ENCODE peak calls at places on chromosome 3, in four cellular contexts. L is GM12878, B is HepG2, S is SK-N-SH. O is an unnamed sample.

GRCh38 chr3:55655544-55655943 is 168.4 kb upstream of the WNT5A start:
- DNase-seq in B (no peak), S (no peak), L (no peak), O (no peak)

GRCh38 chr3:151426337-151426648 is 34.6 kb downstream of the IGSF10 start:
- DNase-seq in L (peak), S (no peak), B (no peak), O (no peak)

GRCh38 chr3:27960133-27960532 is 238.0 kb upstream of the EOMES start:
- DNase-seq in L (no peak), B (no peak), S (no peak), O (no peak)

GRCh38 chr3:154304116-154304786 is 20.0 kb downstream of the DHX36 start:
- DNase-seq in L (no peak), S (no peak), B (no peak), O (no peak)

GRCh38 chr3:37526511-37526910 is 335.2 kb upstream of the CTDSPL start:
- DNase-seq in L (no peak), S (no peak), B (no peak), O (no peak)

GRCh38 chr3:16528581-16528993 is 15.1 kb upstream of the RFTN1 start:
- DNase-seq in S (no peak), L (no peak), B (no peak), O (no peak)

GRCh38 chr3:141455603-141456327 is 31.1 kb upstream of the RASA2 start:
- DNase-seq in B (no peak), L (no peak), S (no peak), O (no peak)

GRCh38 chr3:197021729-197022404 is 7.8 kb downstream of the MELTF start:
- DNase-seq in S (peak), B (no peak), L (no peak), O (no peak)

GRCh38 chr3:131386429-131386926 is 4.9 kb downstream of the NUDT16 start:
- DNase-seq in S (no peak), B (no peak), L (no peak), O (no peak)

GRCh38 chr3:100170492-100170891 is 56.2 kb upstream of the FILIP1L start:
- DNase-seq in B (no peak), S (no peak), L (no peak), O (no peak)

DNA sequence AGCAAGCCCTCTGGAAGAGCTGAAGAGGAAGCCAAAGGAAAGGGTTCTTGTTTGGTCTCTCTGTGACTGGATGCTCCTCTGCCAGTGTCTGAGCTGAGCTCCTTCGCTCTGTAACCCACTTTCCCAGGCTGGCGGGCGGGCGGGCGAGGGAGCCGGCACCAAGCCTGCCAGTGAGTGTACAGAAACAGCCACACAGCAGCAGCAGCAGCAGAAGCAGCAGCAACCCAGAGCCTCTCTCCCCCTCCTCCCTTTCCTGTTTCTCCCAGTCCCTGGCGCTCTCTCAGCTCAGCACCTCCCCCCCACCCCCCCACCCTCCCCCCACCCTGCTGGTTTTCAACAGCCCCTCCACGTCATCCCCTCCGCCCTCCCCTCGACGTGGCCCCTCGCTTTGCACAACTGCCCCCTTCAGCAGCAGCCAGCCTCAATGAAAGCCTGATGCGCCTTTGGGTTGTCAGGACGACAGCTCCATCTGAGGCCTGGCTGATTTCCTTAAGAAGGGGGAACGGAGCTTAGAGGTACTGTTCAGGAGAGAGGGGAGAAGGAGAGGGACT is at the start of gene LSAMP:
- DNase-seq in L (no peak), S (peak), B (no peak), O (no peak)
- H3K4me3 ChIP-seq in L (no peak), S (peak), B (no peak), O (no peak)

GRCh38 chr3:72152551-72153476 is 367.9 kb upstream of the PROK2 start:
- DNase-seq in S (peak), L (no peak), B (peak), O (peak)

GRCh38 chr3:72154391-72155300 is 369.7 kb upstream of the PROK2 start:
- DNase-seq in L (no peak), S (no peak), B (no peak), O (no peak)

GRCh38 chr3:72155391-72156064 is 370.6 kb upstream of the PROK2 start:
- DNase-seq in B (peak), S (peak), L (no peak), O (peak)

GRCh38 chr3:72151465-72152238 is 366.7 kb upstream of the PROK2 start:
- DNase-seq in L (no peak), S (no peak), B (peak), O (no peak)

DNA sequence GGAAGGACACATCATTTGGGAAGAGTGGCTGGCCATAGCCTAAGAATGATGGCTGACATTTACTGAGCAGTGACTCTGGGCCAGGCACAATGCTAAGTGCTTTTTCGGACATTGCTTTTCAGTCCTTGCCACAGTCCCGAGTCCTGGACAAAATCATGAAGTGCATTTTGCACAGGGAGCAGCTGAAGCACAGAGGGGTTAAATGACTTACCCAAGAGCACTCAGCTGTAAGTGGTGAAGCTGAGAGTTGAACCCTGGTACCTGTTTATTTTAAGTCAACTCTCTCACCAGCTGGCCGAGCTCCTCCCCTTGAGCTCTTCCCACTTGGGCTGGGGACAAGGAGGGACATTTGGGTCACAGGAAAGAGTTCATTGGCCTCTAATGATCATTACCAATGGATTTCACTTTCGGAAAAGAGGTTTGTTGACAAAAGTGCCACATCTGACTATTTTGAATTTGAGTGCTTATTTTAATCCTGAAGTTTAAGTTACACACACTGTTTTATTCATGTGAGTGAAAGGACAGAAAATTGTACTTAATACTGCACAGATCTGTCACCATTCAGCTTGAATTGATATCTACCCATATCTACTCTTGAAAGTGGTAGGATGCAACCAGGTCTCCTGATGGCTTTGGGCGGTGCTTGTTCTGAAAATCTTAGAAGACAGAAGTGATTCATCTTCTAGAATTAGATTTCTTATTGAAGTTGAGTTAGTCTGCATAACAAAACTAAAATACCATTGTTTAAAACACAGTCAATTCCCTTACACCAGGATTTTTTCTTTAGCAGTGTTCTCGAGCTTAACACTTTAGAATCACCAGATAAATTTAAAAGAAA is 368.7 kb upstream of the PROK2 start:
- DNase-seq in S (no peak), L (no peak), B (no peak), O (no peak)
- H3K4me2 ChIP-seq in S (peak), L (no peak), B (peak), O (peak)

DNA sequence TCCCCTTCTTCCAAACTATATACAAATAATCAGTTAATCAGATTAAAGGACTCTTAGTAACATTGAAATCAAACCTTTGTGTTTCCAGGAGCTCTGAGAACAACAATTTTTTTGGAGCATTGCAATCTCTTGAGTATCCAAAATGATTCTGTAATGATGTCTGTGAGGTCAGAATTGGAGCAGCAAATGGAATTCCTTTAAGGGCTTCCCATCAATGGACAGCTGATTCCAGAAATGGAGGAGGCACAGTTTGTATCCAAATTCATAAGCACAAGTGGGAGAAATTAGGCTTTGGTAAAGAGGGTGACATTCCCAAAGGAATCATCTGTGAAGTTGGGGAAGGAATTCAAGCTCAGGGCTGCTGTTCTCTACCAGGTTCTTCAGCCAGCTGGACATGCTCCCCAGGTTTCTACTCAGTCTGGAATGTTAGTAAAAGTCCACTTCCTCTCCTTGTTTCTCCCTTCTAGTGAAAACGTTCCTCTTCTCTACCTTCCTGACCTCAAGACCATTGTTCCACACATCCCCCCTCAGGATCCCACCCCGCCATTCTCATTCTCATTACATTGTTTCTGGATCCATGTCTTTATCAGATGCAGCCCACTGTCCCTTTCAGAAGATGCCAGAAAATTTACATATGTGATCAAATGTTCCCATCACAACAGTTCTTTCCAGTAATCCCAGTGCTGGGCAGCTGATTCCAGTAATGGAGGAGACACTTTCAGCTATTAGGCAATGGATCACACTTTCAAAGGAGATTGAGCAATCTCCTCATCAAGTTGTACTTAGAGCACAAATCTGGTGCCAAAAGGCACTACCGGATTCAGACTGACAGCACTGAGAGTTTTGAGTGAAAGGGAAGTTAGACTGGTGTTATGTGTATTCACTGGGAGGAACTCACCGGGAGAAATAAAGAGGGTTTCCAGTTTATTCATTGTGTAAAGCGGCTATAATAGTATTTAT is 391.3 kb upstream of the TPRG1 start:
- DNase-seq in L (no peak), S (no peak), B (peak), O (no peak)
- TF ChIP-seq PBX3 in L (no peak), S (no peak), B (no peak), O (no peak)

GRCh38 chr3:56796202-56796601 is 5.5 kb downstream of the ARHGEF3 start:
- DNase-seq in L (no peak), B (no peak), S (no peak), O (no peak)
- H3K4me3 ChIP-seq in L (peak), B (no peak), S (no peak), O (no peak)

GRCh38 chr3:11465744-11466611 is 177.7 kb downstream of the VGLL4 start:
- DNase-seq in B (no peak), S (peak), L (no peak), O (no peak)
- H3K4me2 ChIP-seq in B (no peak), S (peak), L (no peak), O (no peak)

O was measured in A549.